ENCODE peak calls at places on chromosomes 7 and 10, in four cellular contexts. H, B, N and U are unnamed samples. For H4K20me1, the result is how much of the 10 kb centered on the place peaks cover.

GRCh38 chr7:147483634-147484292 is 1106.8 kb upstream of the C7orf33 start:
- DNase-seq in H (no peak), B (no peak), N (no peak), U (no peak)

GRCh38 chr10:78450807-78451485 is 417.3 kb downstream of the RPS24 start:
- DNase-seq in H (no peak), B (no peak), N (no peak), U (no peak)

GRCh38 chr7:117279931-117280525 is 42.8 kb downstream of the WNT2 start:
- DNase-seq in H (no peak), B (no peak), N (peak), U (no peak)

GRCh38 chr7:33669251-33669670 is 236.1 kb upstream of the BMPER start:
- DNase-seq in H (peak), B (no peak), N (no peak), U (peak)

GRCh38 chr7:26454180-26454579 is 162.5 kb downstream of the SNX10 start:
- DNase-seq in H (no peak), B (no peak), N (no peak), U (peak)

GRCh38 chr10:17423641-17424186 is 30.7 kb downstream of the ST8SIA6 start:
- DNase-seq in H (no peak), B (peak), N (no peak), U (no peak)

GRCh38 chr7:107982918-107983389 is 20.0 kb downstream of the LAMB1 start:
- DNase-seq in H (no peak), B (no peak), N (no peak), U (no peak)

GRCh38 chr10:97570789-97571536 is 1.6 kb upstream of the ANKRD2 start:
- DNase-seq in H (no peak), B (no peak), N (no peak), U (no peak)

GRCh38 chr7:123372368-123372767 is 162.0 kb downstream of the IQUB start:
- DNase-seq in H (no peak), B (no peak), N (no peak), U (no peak)

GRCh38 chr7:134724606-134725005 is 54.8 kb upstream of the CALD1 start:
- DNase-seq in H (peak), B (peak), N (peak), U (peak)

GRCh38 chr7:156578978-156579430 is 61.6 kb upstream of the RNF32 start:
- DNase-seq in H (no peak), B (no peak), N (no peak), U (no peak)

GRCh38 chr7:69695998-69696657 is 97.9 kb downstream of the AUTS2 start:
- DNase-seq in H (no peak), B (no peak), N (no peak), U (no peak)

GRCh38 chr7:149615690-149616270 is 118.2 kb upstream of the ZNF746 start:
- DNase-seq in H (no peak), B (peak), N (no peak), U (no peak)

GRCh38 chr10:25080880-25081581 is 64.6 kb downstream of the THNSL1 start:
- DNase-seq in H (peak), B (peak), N (peak), U (peak)

GRCh38 chr10:7501157-7501556 is 90.3 kb upstream of the SFMBT2 start:
- DNase-seq in H (no peak), B (no peak), N (no peak), U (no peak)

GRCh38 chr10:52586710-52587109 is 185.9 kb downstream of the MBL2 start:
- DNase-seq in H (no peak), B (no peak), N (no peak), U (no peak)

GRCh38 chr10:26085549-26085948 is 131.0 kb upstream of the GAD2 start:
- DNase-seq in H (no peak), B (no peak), N (no peak), U (no peak)

GRCh38 chr7:95469850-95470249 is 15.9 kb upstream of the ASB4 start:
- DNase-seq in H (peak), B (no peak), N (no peak), U (no peak)

GRCh38 chr10:102247724-102248123 is 2.4 kb downstream of the GBF1 start:
- DNase-seq in H (no peak), B (no peak), N (no peak), U (no peak)

GRCh38 chr10:118914626-118915025 is 114.9 kb upstream of the NANOS1 start:
- DNase-seq in H (no peak), B (no peak), N (no peak), U (no peak)

GRCh38 chr7:32154797-32155196 is 84.6 kb upstream of the PDE1C start:
- DNase-seq in H (no peak), B (no peak), N (no peak), U (peak)

GRCh38 chr10:69438531-69439349 is 12.5 kb upstream of the TSPAN15 start:
- DNase-seq in H (no peak), B (no peak), N (no peak), U (no peak)

GRCh38 chr10:122419890-122420623 is 34.4 kb upstream of the ARMS2 start:
- DNase-seq in H (no peak), B (no peak), N (no peak), U (no peak)

GRCh38 chr7:67343566-67343965 is 346.9 kb downstream of the TYW1 start:
- DNase-seq in H (no peak), B (no peak), N (no peak), U (no peak)

GRCh38 chr7:44853391-44853790 is 5.5 kb upstream of the H2AZ2 start:
- DNase-seq in H (no peak), B (no peak), N (no peak), U (no peak)

GRCh38 chr7:68613897-68614296 is 984.4 kb upstream of the AUTS2 start:
- DNase-seq in H (no peak), B (no peak), N (no peak), U (no peak)

GRCh38 chr10:47021850-47022249 is 110.6 kb downstream of the PTPN20 start:
- DNase-seq in H (no peak), B (peak), N (no peak), U (no peak)

GRCh38 chr10:73650537-73651331 is 5.1 kb downstream of the SYNPO2L start:
- DNase-seq in H (no peak), B (no peak), N (no peak), U (no peak)

GRCh38 chr7:98049034-98049433 is 57.6 kb upstream of the LMTK2 start:
- DNase-seq in H (no peak), B (no peak), N (no peak), U (no peak)

GRCh38 chr10:74586088-74586585 is 240.3 kb upstream of the KAT6B start:
- DNase-seq in H (no peak), B (no peak), N (peak), U (peak)

GRCh38 chr10:80455461-80456345 is 1.6 kb downstream of the TSPAN14 start:
- DNase-seq in H (no peak), B (no peak), N (no peak), U (peak)

GRCh38 chr7:100889761-100890639 is 485 bp upstream of the UFSP1 start:
- DNase-seq in H (peak), B (peak), N (peak), U (peak)

GRCh38 chr7:132489776-132490237 is 86.5 kb downstream of the PLXNA4 start:
- DNase-seq in H (no peak), B (no peak), N (peak), U (no peak)

GRCh38 chr10:32077896-32078295 is 21.7 kb upstream of the KIF5B start:
- DNase-seq in H (peak), B (no peak), N (no peak), U (no peak)

DNA sequence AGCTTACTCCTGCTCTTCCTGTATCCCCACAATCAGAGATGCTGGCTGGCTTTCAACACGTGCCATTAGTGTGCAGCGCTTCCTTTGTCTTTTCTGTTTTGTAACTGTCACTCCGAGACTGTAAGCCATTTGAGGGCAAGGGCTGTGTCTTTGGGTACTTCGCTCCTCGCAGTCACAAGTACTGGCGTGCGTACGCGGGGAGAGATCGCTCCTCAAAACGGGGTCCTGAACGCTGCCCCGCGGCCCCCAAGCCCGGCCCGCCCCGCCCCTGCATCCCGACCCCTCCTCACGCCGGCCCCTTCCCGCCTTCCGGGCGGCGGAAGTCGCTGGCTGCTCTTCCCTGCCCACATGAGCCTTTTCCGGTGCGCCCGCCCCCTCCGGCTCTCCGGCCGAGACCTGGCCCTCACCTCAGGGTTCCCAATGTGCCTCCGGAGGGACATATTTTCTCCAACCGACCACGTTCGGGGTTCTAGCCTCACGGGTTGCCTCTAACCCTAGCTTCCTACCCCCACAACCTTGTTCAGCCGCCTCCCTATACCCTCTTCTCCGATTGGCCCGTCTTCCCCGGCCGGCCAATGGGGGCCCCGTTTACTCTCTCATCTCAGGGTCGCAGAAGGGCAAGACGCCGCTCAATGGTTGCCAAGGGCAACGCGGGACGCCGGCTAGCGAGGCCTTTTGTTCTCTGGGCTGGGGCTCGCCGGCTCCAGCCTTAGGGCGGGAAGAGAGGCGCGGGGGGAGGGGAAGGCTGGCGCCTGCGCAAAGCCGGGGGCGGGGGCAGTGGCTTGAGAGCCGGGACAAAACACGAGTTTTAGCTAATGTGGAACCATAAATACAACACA is at the start of gene CEP41:
- DNase-seq in H (peak), B (peak), N (peak), U (peak)
- TF ChIP-seq POLR2A in H (peak), B (no peak), N (peak), U (peak)

GRCh38 chr10:21961847-21962246 is 41.7 kb downstream of the DNAJC1 start:
- DNase-seq in H (no peak), B (no peak), N (peak), U (peak)
- TF ChIP-seq JUN in H (no peak), B (no peak), N (no peak), U (peak)

GRCh38 chr10:29541826-29542225 is 92.9 kb downstream of the SVIL start:
- DNase-seq in H (no peak), B (no peak), N (no peak), U (no peak)
- H4K20me1 ChIP-seq in H (under half), B (under half), N (under half), U (under half)

DNA sequence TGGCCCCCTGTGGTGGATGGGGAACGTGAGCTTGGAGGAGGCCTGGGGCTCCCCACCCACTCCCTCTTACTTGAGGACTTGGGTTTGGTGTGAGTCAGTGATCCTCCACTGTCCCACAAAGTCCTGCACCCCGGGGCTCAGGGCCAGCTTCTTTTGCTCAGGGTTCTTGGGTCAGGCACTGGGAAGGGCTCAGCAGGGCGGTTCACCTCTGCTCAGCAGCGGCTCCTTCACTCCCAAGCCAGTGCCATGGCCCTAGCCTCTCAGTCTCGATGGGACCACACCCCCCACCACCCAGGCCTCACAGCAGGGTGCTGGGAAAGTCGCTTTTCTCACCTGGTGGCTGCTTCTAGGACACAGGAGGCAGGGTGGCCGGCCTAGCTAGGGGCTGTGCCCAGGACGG is 59.1 kb downstream of the ELFN1 start:
- DNase-seq in H (no peak), B (no peak), N (no peak), U (no peak)
- TF ChIP-seq POLR2A in H (no peak), B (no peak), N (no peak), U (no peak)

DNA sequence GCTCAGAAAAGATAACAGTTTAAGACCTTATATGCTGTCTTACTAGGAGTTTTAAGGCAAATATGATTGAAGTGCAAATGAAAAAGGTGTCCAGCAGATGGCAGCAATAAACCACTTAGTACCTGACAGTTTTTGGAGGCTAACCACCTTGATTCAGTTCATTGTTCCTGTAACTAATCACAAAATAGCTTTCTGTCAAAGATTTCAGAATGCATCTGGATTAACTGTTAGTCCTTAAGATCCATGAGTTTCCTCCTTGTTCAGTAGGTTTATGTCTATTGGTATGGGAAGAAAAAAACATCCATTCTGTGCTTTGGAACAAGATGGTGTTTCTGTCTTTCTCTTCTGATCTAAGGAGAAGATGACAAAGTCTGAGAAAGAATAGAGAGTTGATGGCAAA is 46.6 kb downstream of the CCSER2 start:
- DNase-seq in H (peak), B (no peak), N (peak), U (peak)
- TF ChIP-seq JUN in H (no peak), B (no peak), N (no peak), U (no peak)

DNA sequence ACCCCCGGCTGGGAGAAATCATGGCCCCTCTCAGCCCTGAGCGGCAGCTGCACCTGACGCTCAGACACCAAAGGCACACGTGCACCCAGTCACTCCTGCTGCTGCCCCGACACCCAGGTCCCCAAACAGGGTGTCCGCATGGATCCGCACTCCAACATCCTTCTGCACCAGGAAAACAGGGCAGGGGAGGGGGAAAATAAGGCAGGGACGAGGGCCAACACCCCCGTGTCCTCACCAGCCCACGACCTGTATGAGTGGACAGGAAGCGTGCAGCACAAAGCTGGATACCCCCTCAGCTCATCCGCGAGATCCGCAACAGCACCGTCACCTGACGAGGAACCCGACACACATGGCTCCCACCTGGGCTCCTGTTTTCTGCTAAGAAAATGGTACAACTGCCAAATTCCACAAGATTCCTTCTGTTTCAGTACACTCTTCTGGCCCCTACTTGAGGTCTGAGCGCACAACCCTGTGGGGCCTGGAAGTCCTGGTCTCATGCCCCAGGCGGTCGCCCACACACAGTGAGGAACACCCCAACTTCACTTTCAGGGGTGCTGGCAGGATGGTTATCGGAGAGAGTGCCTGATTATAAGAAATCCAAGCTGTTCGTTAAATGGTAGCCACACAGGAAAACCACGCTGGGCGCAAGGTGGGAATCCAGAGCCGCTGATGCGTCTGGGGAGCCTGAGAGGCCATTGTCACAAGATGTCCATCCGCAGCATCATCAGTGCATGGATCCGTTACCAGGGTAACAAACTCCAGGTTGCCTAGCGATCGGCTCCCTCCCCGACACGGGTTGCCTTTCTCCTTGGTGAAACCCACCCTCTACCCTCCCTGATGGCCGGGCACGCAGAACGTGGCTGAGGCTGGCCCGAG is 63.6 kb downstream of the ZRANB1 start:
- DNase-seq in H (no peak), B (no peak), N (no peak), U (no peak)
- H4K20me1 ChIP-seq in H (under half), B (under half), N (under half), U (under half)

GRCh38 chr7:73522081-73522818 is at the start of gene BAZ1B:
- DNase-seq in H (peak), B (peak), N (peak), U (peak)
- TF ChIP-seq POLR2A in H (peak), B (peak), N (peak), U (no peak)

GRCh38 chr10:105023706-105024105 is 382.6 kb downstream of the SORCS3 start:
- DNase-seq in H (no peak), B (no peak), N (no peak), U (no peak)
- TF ChIP-seq JUN in H (no peak), B (no peak), N (no peak), U (no peak)

GRCh38 chr7:85773116-85773783 is 586.4 kb upstream of the SEMA3D start:
- DNase-seq in H (no peak), B (no peak), N (no peak), U (no peak)

GRCh38 chr7:85776691-85777363 is 590.0 kb upstream of the SEMA3D start:
- DNase-seq in H (no peak), B (no peak), N (no peak), U (no peak)

GRCh38 chr7:85770332-85770731 is 583.5 kb upstream of the SEMA3D start:
- DNase-seq in H (no peak), B (no peak), N (no peak), U (no peak)

DNA sequence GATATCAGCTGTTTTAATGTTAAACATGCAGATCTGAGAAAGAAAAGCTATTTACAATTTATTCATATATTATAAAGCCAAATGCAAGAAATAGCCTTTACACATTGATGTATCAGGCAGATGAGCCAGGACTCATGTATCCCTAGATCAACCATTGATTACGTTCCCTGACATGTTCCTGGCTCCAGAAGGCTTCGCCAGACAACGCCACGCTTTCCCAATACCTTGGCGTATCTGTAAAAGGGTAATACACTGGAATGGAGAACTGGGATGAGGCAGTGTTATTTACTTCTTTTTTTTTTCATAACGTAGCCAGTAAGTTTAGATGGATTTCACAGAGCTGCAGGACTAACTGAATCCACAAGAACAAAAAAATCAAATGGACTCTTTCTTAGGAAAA is 588.1 kb upstream of the SEMA3D start:
- DNase-seq in H (no peak), B (no peak), N (no peak), U (no peak)
- H4K20me1 ChIP-seq in H (under half), B (under half), N (under half), U (under half)